ENCODE peak calls at places on chromosomes 12 and 14, in ten cellular contexts. One of them, this sample, is unnamed.
A peak's percentile ranks its signal among the peaks of the same experiment; 100 is the strongest.

GRCh38 chr14:69879175-69880047 is at the start of gene SMOC1:
- DNase-seq in body of pancreas: peak; percentile 82
- DNase-seq in uterus: peak; percentile 26
- DNase-seq in right lobe of liver: peak; percentile 94
- DNase-seq in stomach: peak; percentile 76
- DNase-seq in A549: peak; percentile 90
- DNase-seq in psoas muscle: peak; percentile 87
- DNase-seq in pancreas: peak; percentile 89
- DNase-seq in ovary: no peak
- DNase-seq in left ventricle myocardium inferior: no peak
- DNase-seq in this sample: peak; percentile 90

GRCh38 chr12:105462841-105463240 is 132.3 kb downstream of the C12orf75 start:
- DNase-seq in ovary: no peak
- DNase-seq in pancreas: no peak
- DNase-seq in psoas muscle: no peak
- DNase-seq in uterus: no peak
- DNase-seq in left ventricle myocardium inferior: no peak
- DNase-seq in right lobe of liver: no peak
- DNase-seq in A549: no peak
- DNase-seq in body of pancreas: no peak
- DNase-seq in stomach: no peak
- DNase-seq in this sample: no peak

GRCh38 chr14:32311294-32312009 is 17.6 kb upstream of the AKAP6 start:
- DNase-seq in A549: no peak
- DNase-seq in psoas muscle: no peak
- DNase-seq in pancreas: no peak
- DNase-seq in right lobe of liver: no peak
- DNase-seq in ovary: no peak
- DNase-seq in stomach: no peak
- DNase-seq in uterus: no peak
- DNase-seq in left ventricle myocardium inferior: no peak
- DNase-seq in body of pancreas: no peak
- DNase-seq in this sample: no peak

GRCh38 chr12:31897791-31898503 is 61.3 kb upstream of the RESF1 start:
- DNase-seq in left ventricle myocardium inferior: peak; percentile 40
- DNase-seq in pancreas: peak; percentile 28
- DNase-seq in uterus: no peak
- DNase-seq in body of pancreas: peak; percentile 49
- DNase-seq in right lobe of liver: no peak
- DNase-seq in A549: no peak
- DNase-seq in stomach: peak; percentile 53
- DNase-seq in ovary: no peak
- DNase-seq in psoas muscle: no peak
- DNase-seq in this sample: peak; percentile 34

GRCh38 chr12:108696111-108696995 is 35.0 kb downstream of the CORO1C start:
- DNase-seq in body of pancreas: no peak
- DNase-seq in psoas muscle: no peak
- DNase-seq in A549: no peak
- DNase-seq in right lobe of liver: no peak
- DNase-seq in left ventricle myocardium inferior: no peak
- DNase-seq in ovary: peak; percentile 50
- DNase-seq in pancreas: no peak
- DNase-seq in uterus: peak; percentile 56
- DNase-seq in stomach: no peak
- DNase-seq in this sample: no peak

GRCh38 chr14:67650161-67650560 is 24.3 kb downstream of the VTI1B start:
- DNase-seq in body of pancreas: no peak
- DNase-seq in right lobe of liver: no peak
- DNase-seq in left ventricle myocardium inferior: no peak
- DNase-seq in stomach: no peak
- DNase-seq in A549: no peak
- DNase-seq in uterus: no peak
- DNase-seq in psoas muscle: no peak
- DNase-seq in pancreas: no peak
- DNase-seq in ovary: no peak
- DNase-seq in this sample: no peak

GRCh38 chr12:46217686-46218508 is 50.9 kb downstream of the SLC38A1 start:
- DNase-seq in uterus: no peak
- DNase-seq in psoas muscle: no peak
- DNase-seq in A549: no peak
- DNase-seq in left ventricle myocardium inferior: no peak
- DNase-seq in right lobe of liver: no peak
- DNase-seq in body of pancreas: no peak
- DNase-seq in stomach: peak; percentile 34
- DNase-seq in pancreas: peak; percentile 28
- DNase-seq in ovary: no peak
- DNase-seq in this sample: peak; percentile 39

GRCh38 chr12:115866909-115867525 is 410.5 kb downstream of the MED13L start:
- DNase-seq in body of pancreas: no peak
- DNase-seq in uterus: no peak
- DNase-seq in pancreas: no peak
- DNase-seq in right lobe of liver: no peak
- DNase-seq in psoas muscle: no peak
- DNase-seq in left ventricle myocardium inferior: no peak
- DNase-seq in stomach: no peak
- DNase-seq in A549: peak; percentile 55
- DNase-seq in ovary: no peak
- DNase-seq in this sample: no peak

GRCh38 chr14:26444745-26445144 is 153.1 kb downstream of the NOVA1 start:
- DNase-seq in right lobe of liver: no peak
- DNase-seq in ovary: no peak
- DNase-seq in body of pancreas: no peak
- DNase-seq in A549: no peak
- DNase-seq in stomach: no peak
- DNase-seq in pancreas: no peak
- DNase-seq in left ventricle myocardium inferior: no peak
- DNase-seq in uterus: no peak
- DNase-seq in psoas muscle: no peak
- DNase-seq in this sample: no peak

GRCh38 chr12:104457746-104458644 is 1.2 kb downstream of the CHST11 start:
- DNase-seq in body of pancreas: peak; percentile 51
- DNase-seq in ovary: peak; percentile 25
- DNase-seq in right lobe of liver: peak; percentile 61
- DNase-seq in uterus: peak; percentile 35
- DNase-seq in A549: peak; percentile 55
- DNase-seq in psoas muscle: peak; percentile 60
- DNase-seq in left ventricle myocardium inferior: peak; percentile 23
- DNase-seq in stomach: peak; percentile 41
- DNase-seq in pancreas: peak; percentile 38
- DNase-seq in this sample: peak; percentile 72

GRCh38 chr12:59113831-59114273 is 193.5 kb upstream of the LRIG3 start:
- DNase-seq in uterus: peak; percentile 66
- DNase-seq in left ventricle myocardium inferior: peak; percentile 58
- DNase-seq in right lobe of liver: peak; percentile 63
- DNase-seq in psoas muscle: peak; percentile 67
- DNase-seq in pancreas: peak; percentile 65
- DNase-seq in stomach: peak; percentile 83
- DNase-seq in body of pancreas: peak; percentile 81
- DNase-seq in A549: peak; percentile 43
- DNase-seq in ovary: peak; percentile 60
- DNase-seq in this sample: peak; percentile 83
- TF ChIP-seq CTCF in uterus: peak; percentile 67
- TF ChIP-seq CTCF in left ventricle myocardium inferior: peak; percentile 90
- TF ChIP-seq CTCF in right lobe of liver: peak; percentile 69
- TF ChIP-seq CTCF in psoas muscle: peak; percentile 69
- TF ChIP-seq CTCF in pancreas: peak; percentile 83
- TF ChIP-seq CTCF in stomach: no peak
- TF ChIP-seq CTCF in body of pancreas: peak; percentile 82
- TF ChIP-seq CTCF in A549: peak; percentile 76
- TF ChIP-seq CTCF in ovary: peak; percentile 59
- TF ChIP-seq CTCF in this sample: peak; percentile 92

GRCh38 chr12:120851444-120851843 is 52.7 kb downstream of the SPPL3 start:
- DNase-seq in A549: no peak
- DNase-seq in stomach: no peak
- DNase-seq in ovary: no peak
- DNase-seq in left ventricle myocardium inferior: no peak
- DNase-seq in uterus: no peak
- DNase-seq in body of pancreas: no peak
- DNase-seq in pancreas: no peak
- DNase-seq in right lobe of liver: no peak
- DNase-seq in psoas muscle: no peak
- DNase-seq in this sample: no peak

GRCh38 chr12:120846721-120847120 is 57.4 kb downstream of the SPPL3 start:
- DNase-seq in A549: no peak
- DNase-seq in pancreas: no peak
- DNase-seq in ovary: no peak
- DNase-seq in stomach: no peak
- DNase-seq in uterus: no peak
- DNase-seq in body of pancreas: no peak
- DNase-seq in right lobe of liver: no peak
- DNase-seq in psoas muscle: no peak
- DNase-seq in left ventricle myocardium inferior: no peak
- DNase-seq in this sample: no peak

GRCh38 chr12:120851939-120852338 is 52.2 kb downstream of the SPPL3 start:
- DNase-seq in psoas muscle: peak; percentile 57
- DNase-seq in left ventricle myocardium inferior: no peak
- DNase-seq in uterus: no peak
- DNase-seq in pancreas: no peak
- DNase-seq in right lobe of liver: no peak
- DNase-seq in stomach: no peak
- DNase-seq in A549: no peak
- DNase-seq in body of pancreas: no peak
- DNase-seq in ovary: no peak
- DNase-seq in this sample: no peak

GRCh38 chr12:120847392-120848157 is 56.6 kb downstream of the SPPL3 start:
- DNase-seq in body of pancreas: no peak
- DNase-seq in left ventricle myocardium inferior: no peak
- DNase-seq in psoas muscle: no peak
- DNase-seq in stomach: no peak
- DNase-seq in right lobe of liver: no peak
- DNase-seq in uterus: no peak
- DNase-seq in ovary: no peak
- DNase-seq in A549: no peak
- DNase-seq in pancreas: no peak
- DNase-seq in this sample: no peak

GRCh38 chr12:120849765-120850164 is 54.4 kb downstream of the SPPL3 start:
- DNase-seq in pancreas: no peak
- DNase-seq in body of pancreas: peak; percentile 25
- DNase-seq in psoas muscle: no peak
- DNase-seq in A549: peak; percentile 23
- DNase-seq in right lobe of liver: no peak
- DNase-seq in left ventricle myocardium inferior: no peak
- DNase-seq in uterus: no peak
- DNase-seq in ovary: no peak
- DNase-seq in stomach: no peak
- DNase-seq in this sample: no peak
- H3K4me1 ChIP-seq in pancreas: no peaks in the 10 kb centered on the region
- H3K4me1 ChIP-seq in body of pancreas: peaks cover 40% of the 10 kb centered on the region
- H3K4me1 ChIP-seq in psoas muscle: peaks cover 76% of the 10 kb centered on the region
- H3K4me1 ChIP-seq in A549: peaks cover 16% of the 10 kb centered on the region
- H3K4me1 ChIP-seq in right lobe of liver: peaks cover 9% of the 10 kb centered on the region
- H3K4me1 ChIP-seq in left ventricle myocardium inferior: peaks cover 86% of the 10 kb centered on the region
- H3K4me1 ChIP-seq in uterus: peaks cover 13% of the 10 kb centered on the region
- H3K4me1 ChIP-seq in ovary: peaks cover 23% of the 10 kb centered on the region
- H3K4me1 ChIP-seq in stomach: peaks cover 26% of the 10 kb centered on the region
- H3K4me1 ChIP-seq in this sample: peaks cover 61% of the 10 kb centered on the region

GRCh38 chr14:89407856-89408255 is 9.2 kb downstream of the FOXN3 start:
- DNase-seq in psoas muscle: no peak
- DNase-seq in body of pancreas: no peak
- DNase-seq in uterus: no peak
- DNase-seq in pancreas: no peak
- DNase-seq in ovary: no peak
- DNase-seq in stomach: no peak
- DNase-seq in left ventricle myocardium inferior: no peak
- DNase-seq in right lobe of liver: no peak
- DNase-seq in A549: no peak
- DNase-seq in this sample: no peak

GRCh38 chr14:89411976-89412375 is 5.1 kb downstream of the FOXN3 start:
- DNase-seq in stomach: no peak
- DNase-seq in A549: no peak
- DNase-seq in left ventricle myocardium inferior: no peak
- DNase-seq in ovary: no peak
- DNase-seq in psoas muscle: no peak
- DNase-seq in uterus: no peak
- DNase-seq in right lobe of liver: no peak
- DNase-seq in body of pancreas: no peak
- DNase-seq in pancreas: no peak
- DNase-seq in this sample: no peak

GRCh38 chr14:89406941-89407340 is 10.1 kb downstream of the FOXN3 start:
- DNase-seq in psoas muscle: no peak
- DNase-seq in left ventricle myocardium inferior: no peak
- DNase-seq in pancreas: no peak
- DNase-seq in uterus: no peak
- DNase-seq in A549: no peak
- DNase-seq in ovary: no peak
- DNase-seq in body of pancreas: no peak
- DNase-seq in right lobe of liver: no peak
- DNase-seq in stomach: no peak
- DNase-seq in this sample: no peak

GRCh38 chr14:89408907-89409675 is 7.9 kb downstream of the FOXN3 start:
- DNase-seq in body of pancreas: peak; percentile 20
- DNase-seq in pancreas: no peak
- DNase-seq in right lobe of liver: no peak
- DNase-seq in A549: no peak
- DNase-seq in uterus: no peak
- DNase-seq in psoas muscle: no peak
- DNase-seq in ovary: no peak
- DNase-seq in left ventricle myocardium inferior: no peak
- DNase-seq in stomach: no peak
- DNase-seq in this sample: no peak

GRCh38 chr14:89409961-89410360 is 7.1 kb downstream of the FOXN3 start:
- DNase-seq in right lobe of liver: no peak
- DNase-seq in uterus: no peak
- DNase-seq in pancreas: no peak
- DNase-seq in psoas muscle: no peak
- DNase-seq in stomach: no peak
- DNase-seq in A549: no peak
- DNase-seq in body of pancreas: no peak
- DNase-seq in left ventricle myocardium inferior: no peak
- DNase-seq in ovary: no peak
- DNase-seq in this sample: no peak
- H3K4me3 ChIP-seq in right lobe of liver: no peak overlapping the region
- H3K4me3 ChIP-seq in uterus: no peak overlapping the region
- H3K4me3 ChIP-seq in pancreas: no peak overlapping the region
- H3K4me3 ChIP-seq in psoas muscle: peak overlapping the region; percentile 0
- H3K4me3 ChIP-seq in stomach: no peak overlapping the region
- H3K4me3 ChIP-seq in A549: no peak overlapping the region
- H3K4me3 ChIP-seq in body of pancreas: no peak overlapping the region
- H3K4me3 ChIP-seq in left ventricle myocardium inferior: peak overlapping the region; percentile 2
- H3K4me3 ChIP-seq in ovary: no peak overlapping the region
- H3K4me3 ChIP-seq in this sample: no peak overlapping the region

DNA sequence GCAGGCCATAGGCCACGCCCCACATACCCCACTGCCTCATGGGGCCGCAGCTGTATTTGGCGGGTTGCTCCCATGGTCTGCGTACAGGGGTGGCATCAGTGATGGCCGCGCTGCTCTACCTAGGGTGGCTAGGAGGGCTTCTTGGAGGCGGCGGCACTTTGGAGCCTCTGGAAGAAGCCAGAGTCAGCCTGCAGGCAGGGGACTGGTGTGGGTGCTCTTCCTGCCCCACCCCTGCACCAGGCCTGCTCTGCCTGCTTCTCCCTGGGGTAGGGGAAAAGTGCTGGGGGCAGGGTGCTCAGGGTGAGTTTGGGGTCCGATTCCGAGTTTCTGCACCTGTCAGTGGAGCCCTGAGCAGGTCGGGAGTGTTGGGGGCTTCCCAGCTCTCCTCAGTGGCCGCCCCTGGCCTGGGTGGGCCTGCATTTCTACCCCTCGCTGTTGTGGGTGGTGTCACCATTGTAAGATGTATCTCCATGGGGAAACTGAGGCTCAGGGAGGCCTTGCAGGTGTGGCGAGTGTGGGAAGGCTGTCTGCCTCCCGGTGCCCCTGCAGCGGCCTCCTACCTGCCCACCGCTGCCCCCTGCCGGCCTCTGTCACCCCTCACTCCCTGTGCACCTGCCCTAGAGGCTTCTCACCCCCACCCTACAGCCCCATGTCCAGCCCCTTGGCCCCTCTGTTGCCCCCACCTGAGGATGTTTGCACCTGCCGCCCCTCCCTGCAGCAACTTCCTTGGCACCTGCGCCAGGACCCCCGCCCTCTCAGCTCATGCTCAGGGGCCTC is 5.5 kb downstream of the CEP170B start:
- DNase-seq in body of pancreas: peak; percentile 58
- DNase-seq in pancreas: peak; percentile 30
- DNase-seq in psoas muscle: peak; percentile 62
- DNase-seq in right lobe of liver: peak; percentile 57
- DNase-seq in left ventricle myocardium inferior: peak; percentile 16
- DNase-seq in stomach: peak; percentile 44
- DNase-seq in ovary: no peak
- DNase-seq in A549: peak; percentile 45
- DNase-seq in uterus: peak; percentile 15
- DNase-seq in this sample: peak; percentile 65
- TF ChIP-seq CTCF in body of pancreas: peak; percentile 29
- TF ChIP-seq CTCF in pancreas: no peak
- TF ChIP-seq CTCF in psoas muscle: peak; percentile 24
- TF ChIP-seq CTCF in right lobe of liver: peak; percentile 16
- TF ChIP-seq CTCF in left ventricle myocardium inferior: peak; percentile 36
- TF ChIP-seq CTCF in stomach: no peak
- TF ChIP-seq CTCF in ovary: no peak
- TF ChIP-seq CTCF in A549: peak; percentile 41
- TF ChIP-seq CTCF in uterus: no peak
- TF ChIP-seq CTCF in this sample: no peak